ENCODE peak calls at places on chromosome 4, in five cellular contexts. A is right cardiac atrium, H is NCI-H1092, K is ACHN, R is T-helper 1 cell. V is an unnamed sample.

GRCh38 chr4:119000400-119000799 is 111.7 kb downstream of the SYNPO2 start:
- DNase-seq in A (no peak), H (no peak), K (no peak), R (no peak), V (no peak)

GRCh38 chr4:173448103-173448502 is 49.2 kb upstream of the SCRG1 start:
- DNase-seq in A (peak), H (peak), K (no peak), R (no peak), V (peak)

GRCh38 chr4:106565727-106566126 is 197.1 kb upstream of the GIMD1 start:
- DNase-seq in A (no peak), H (no peak), K (no peak), R (no peak), V (no peak)

GRCh38 chr4:15355464-15355863 is 72.4 kb upstream of the C1QTNF7 start:
- DNase-seq in A (no peak), H (no peak), K (no peak), R (no peak), V (peak)

GRCh38 chr4:704198-704891 is 1.3 kb upstream of the PCGF3 start:
- DNase-seq in A (peak), H (no peak), K (no peak), R (no peak), V (no peak)

GRCh38 chr4:3465698-3466671 is 2.9 kb downstream of the DOK7 start:
- DNase-seq in A (peak), H (no peak), K (no peak), R (no peak), V (no peak)

GRCh38 chr4:4200624-4201023 is 26.1 kb downstream of the OTOP1 start:
- DNase-seq in A (no peak), H (no peak), K (no peak), R (no peak), V (no peak)

GRCh38 chr4:154004859-154005520 is 216.1 kb upstream of the SFRP2 start:
- DNase-seq in A (no peak), H (no peak), K (no peak), R (no peak), V (no peak)

GRCh38 chr4:181520790-181521189 is 722.4 kb upstream of the TENM3 start:
- DNase-seq in A (no peak), H (no peak), K (no peak), R (no peak), V (peak)

GRCh38 chr4:43224591-43224990 is 332.1 kb downstream of the GRXCR1 start:
- DNase-seq in A (no peak), H (no peak), K (no peak), R (no peak), V (no peak)

GRCh38 chr4:20288846-20289512 is 37.3 kb downstream of the SLIT2 start:
- DNase-seq in A (no peak), H (no peak), K (no peak), R (no peak), V (no peak)

GRCh38 chr4:175884048-175884447 is 72.0 kb upstream of the GPM6A start:
- DNase-seq in A (no peak), H (no peak), K (no peak), R (no peak), V (no peak)

GRCh38 chr4:7190668-7191545 is 1.4 kb upstream of the SORCS2 start:
- DNase-seq in A (no peak), H (no peak), K (no peak), R (no peak), V (no peak)

GRCh38 chr4:152117501-152117900 is 356.7 kb upstream of the GATB start:
- DNase-seq in A (no peak), H (no peak), K (no peak), R (no peak), V (no peak)

GRCh38 chr4:168832746-168833575 is 177.1 kb downstream of the CBR4 start:
- DNase-seq in A (peak), H (no peak), K (peak), R (no peak), V (peak)

GRCh38 chr4:20251796-20252655 is at the start of gene SLIT2:
- DNase-seq in A (peak), H (peak), K (peak), R (peak), V (peak)

GRCh38 chr4:176883681-176884418 is 91.1 kb upstream of the VEGFC start:
- DNase-seq in A (no peak), H (no peak), K (no peak), R (no peak), V (no peak)

GRCh38 chr4:156672492-156672891 is 299.1 kb downstream of the PDGFC start:
- DNase-seq in A (no peak), H (no peak), K (no peak), R (no peak), V (no peak)

GRCh38 chr4:17511950-17512795 is at the start of gene QDPR:
- DNase-seq in A (peak), H (peak), K (peak), R (peak), V (peak)

GRCh38 chr4:112031712-112032328 is 113.4 kb upstream of the FAM241A start:
- DNase-seq in A (no peak), H (peak), K (peak), R (peak), V (peak)

GRCh38 chr4:112145326-112145819 is at the start of gene FAM241A:
- DNase-seq in A (peak), H (no peak), K (peak), R (peak), V (peak)

GRCh38 chr4:160129439-160129838 is 1026.6 kb downstream of the RAPGEF2 start:
- DNase-seq in A (no peak), H (no peak), K (peak), R (no peak), V (no peak)

GRCh38 chr4:36582214-36582613 is 300.8 kb downstream of the DTHD1 start:
- DNase-seq in A (no peak), H (no peak), K (no peak), R (no peak), V (no peak)

GRCh38 chr4:182620111-182620980 is 296.8 kb downstream of the DCTD start:
- DNase-seq in A (no peak), H (no peak), K (no peak), R (no peak), V (no peak)

GRCh38 chr4:27930976-27931375 is 1070.3 kb downstream of the STIM2 start:
- DNase-seq in A (no peak), H (no peak), K (no peak), R (no peak), V (no peak)

GRCh38 chr4:58214376-58214775 is 1104.2 kb upstream of the IGFBP7 start:
- DNase-seq in A (no peak), H (no peak), K (no peak), R (no peak), V (no peak)

GRCh38 chr4:120829113-120829831 is 93.3 kb downstream of the PRDM5 start:
- DNase-seq in A (no peak), H (no peak), K (no peak), R (no peak), V (peak)

GRCh38 chr4:105059337-105059736 is 87.3 kb upstream of the TET2 start:
- DNase-seq in A (no peak), H (no peak), K (no peak), R (peak), V (no peak)

V was measured in SK-N-DZ.